ENCODE peak calls at places on chromosomes 16 and 17, in six cellular contexts. P is HCT116; A is CD8-positive, alpha-beta memory T cell; O is lung; V is cardiac muscle cell; J is upper lobe of right lung. U is an unnamed sample.
A peak's percentile ranks its signal among the peaks of the same experiment; 100 is the strongest.

GRCh38 chr17:74775409-74776043 is 619 bp downstream of the NAT9 start:
- DNase-seq in O (no peak), J (no peak), P (no peak), V (no peak), A (no peak), U (no peak)

GRCh38 chr16:3819741-3820724 is 60.5 kb downstream of the CREBBP start:
- DNase-seq in V (peak; percentile 96), O (no peak), A (peak; percentile 69), P (peak; percentile 27), J (no peak), U (peak; percentile 35)

GRCh38 chr17:78107976-78108725 is 20.4 kb downstream of the TMC6 start:
- DNase-seq in A (no peak), J (no peak), V (no peak), P (no peak), O (no peak), U (no peak)

GRCh38 chr17:35241520-35241919 is 1.4 kb upstream of the SLFN5 start:
- DNase-seq in O (no peak), V (no peak), P (no peak), A (peak; percentile 9), J (no peak), U (no peak)

GRCh38 chr16:86632206-86632605 is 53.9 kb downstream of the FOXL1 start:
- DNase-seq in V (no peak), P (no peak), J (peak; percentile 49), A (no peak), O (no peak), U (no peak)

GRCh38 chr16:19116711-19117449 is 3.1 kb downstream of the ITPRIPL2 start:
- DNase-seq in P (no peak), V (no peak), J (no peak), A (no peak), O (no peak), U (no peak)

GRCh38 chr17:193841-194806 is 12.7 kb upstream of the DOC2B start:
- DNase-seq in P (no peak), A (no peak), V (no peak), O (no peak), J (no peak), U (no peak)

GRCh38 chr16:11478431-11479119 is 108.1 kb downstream of the LITAF start:
- DNase-seq in J (peak; percentile 41), V (no peak), P (no peak), A (no peak), O (no peak), U (no peak)

GRCh38 chr16:1216296-1216619 is 8.8 kb downstream of the TPSG1 start:
- DNase-seq in O (no peak), J (no peak), P (no peak), V (no peak), A (no peak), U (peak; percentile 69)

GRCh38 chr17:31373150-31374082 is 18.1 kb upstream of the RAB11FIP4 start:
- DNase-seq in O (no peak), A (peak; percentile 36), P (peak; percentile 8), V (peak; percentile 81), J (no peak), U (no peak)

GRCh38 chr16:84042879-84043485 is 387 bp upstream of the SLC38A8 start:
- DNase-seq in A (no peak), O (no peak), J (no peak), P (no peak), V (no peak), U (peak; percentile 26)

GRCh38 chr17:50719924-50720805 is 762 bp downstream of the LUC7L3 start:
- DNase-seq in O (no peak), P (no peak), V (no peak), J (no peak), A (no peak), U (no peak)
- H3K4me1 ChIP-seq in O (peaks cover 20% of the 10 kb centered on the region), P (peaks cover 56% of the 10 kb centered on the region), V (peaks cover 26% of the 10 kb centered on the region), J (peaks cover 28% of the 10 kb centered on the region), A (peaks cover 43% of the 10 kb centered on the region), U (peaks cover 29% of the 10 kb centered on the region)

GRCh38 chr17:17032131-17032692 is 10.0 kb upstream of the MPRIP start:
- DNase-seq in P (no peak), O (no peak), V (peak; percentile 79), J (peak; percentile 85), A (no peak), U (peak; percentile 86)

GRCh38 chr17:17035490-17035889 is 6.8 kb upstream of the MPRIP start:
- DNase-seq in O (no peak), P (no peak), V (no peak), A (no peak), J (no peak), U (no peak)

GRCh38 chr17:17034496-17035066 is 7.7 kb upstream of the MPRIP start:
- DNase-seq in A (no peak), J (no peak), P (no peak), V (no peak), O (no peak), U (no peak)

GRCh38 chr17:17033466-17033865 is 8.8 kb upstream of the MPRIP start:
- DNase-seq in A (no peak), P (no peak), O (no peak), J (no peak), V (no peak), U (no peak)

DNA sequence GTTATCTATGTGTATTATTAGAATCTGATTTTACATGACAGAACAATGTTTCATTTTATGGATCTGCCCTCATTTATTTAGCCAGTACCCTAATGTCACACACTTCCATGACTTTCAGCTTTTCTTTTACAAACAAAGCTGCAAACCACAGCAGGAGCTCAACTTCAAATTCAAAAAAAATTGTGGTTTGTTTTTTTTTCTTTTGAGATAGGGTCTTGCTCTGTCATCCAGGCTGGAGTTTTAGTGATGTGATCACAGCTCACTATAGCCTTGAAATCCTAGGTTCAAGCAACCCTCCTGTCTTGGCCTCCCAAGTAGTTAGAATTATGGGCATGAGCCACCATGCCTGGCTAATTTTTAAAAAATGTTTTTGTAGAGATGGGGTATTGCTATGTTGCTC is 8.2 kb upstream of the MPRIP start:
- DNase-seq in V (no peak), O (no peak), J (no peak), P (no peak), A (no peak), U (no peak)
- H3K4me1 ChIP-seq in V (peaks cover 6% of the 10 kb centered on the region), O (no peaks in the 10 kb centered on the region), J (peaks cover 27% of the 10 kb centered on the region), P (peaks cover 52% of the 10 kb centered on the region), A (no peaks in the 10 kb centered on the region), U (peaks cover 8% of the 10 kb centered on the region)

GRCh38 chr17:72466606-72467005 is 345.8 kb downstream of the SOX9 start:
- DNase-seq in P (no peak), J (no peak), V (no peak), A (no peak), O (no peak), U (no peak)
- H3K4me1 ChIP-seq in P (peaks cover 77% of the 10 kb centered on the region), J (no peaks in the 10 kb centered on the region), V (peaks cover 7% of the 10 kb centered on the region), A (no peaks in the 10 kb centered on the region), O (no peaks in the 10 kb centered on the region), U (peaks cover 91% of the 10 kb centered on the region)

DNA sequence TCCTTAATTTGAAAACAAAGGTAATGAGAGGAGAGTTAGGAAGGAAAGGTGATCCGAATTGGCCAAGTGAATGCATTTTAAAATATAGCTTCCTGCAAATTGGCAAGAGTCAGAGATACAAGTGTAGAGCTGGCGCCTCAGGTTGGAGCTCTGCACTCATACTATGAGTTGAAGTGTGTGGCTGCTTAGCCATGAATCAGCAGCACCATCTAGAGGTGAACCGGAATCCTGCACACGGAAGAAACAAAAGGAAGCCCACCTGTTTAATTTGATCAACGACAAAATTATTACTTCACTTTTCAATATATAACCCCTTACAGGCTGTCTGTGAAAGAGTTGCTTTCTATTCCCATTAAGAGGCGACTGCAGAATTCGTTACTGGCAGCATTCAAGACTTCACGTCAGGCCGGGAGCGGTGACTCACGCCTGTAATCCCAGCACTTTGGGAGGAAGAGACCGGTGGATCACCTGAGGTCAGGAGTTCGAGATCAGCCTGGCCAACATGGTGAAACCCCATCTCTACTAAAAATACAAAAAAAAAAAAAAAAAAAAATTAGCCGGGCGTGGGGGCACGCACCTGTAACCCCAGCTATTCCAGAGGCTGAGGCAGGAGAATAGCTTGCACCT is 1253.7 kb upstream of the CDH8 start:
- DNase-seq in O (no peak), J (peak; percentile 31), A (no peak), P (no peak), V (peak; percentile 37), U (peak; percentile 13)
- H3K4me1 ChIP-seq in O (peaks cover 5% of the 10 kb centered on the region), J (no peaks in the 10 kb centered on the region), A (no peaks in the 10 kb centered on the region), P (no peaks in the 10 kb centered on the region), V (no peaks in the 10 kb centered on the region), U (no peaks in the 10 kb centered on the region)

U was measured in thyroid gland.